ENCODE peak calls at places on chromosomes 5 and 9, in nine cellular contexts. T, R, E, V, A, G, S, W and F are unnamed samples.

GRCh38 chr5:56190500-56190899 is 42.6 kb downstream of the ANKRD55 start:
- DNase-seq in E (peak), W (peak), S (no peak), T (no peak), R (peak), A (peak), V (no peak), G (no peak), F (no peak)

GRCh38 chr9:110444911-110445310 is 107.2 kb upstream of the TXNDC8 start:
- DNase-seq in V (no peak), S (no peak), G (no peak), W (no peak), E (no peak), R (no peak), A (no peak), T (no peak), F (no peak)

GRCh38 chr5:10069781-10070313 is 179.8 kb downstream of the ATPSCKMT start:
- DNase-seq in E (no peak), A (no peak), T (no peak), S (no peak), R (no peak), G (no peak), V (no peak), W (no peak), F (no peak)

GRCh38 chr9:2576631-2577030 is 45.0 kb upstream of the VLDLR start:
- DNase-seq in R (no peak), G (no peak), W (no peak), S (no peak), T (no peak), A (peak), E (no peak), V (no peak), F (no peak)

GRCh38 chr5:150222906-150223305 is 33.0 kb downstream of the SLC6A7 start:
- DNase-seq in S (no peak), T (no peak), E (no peak), A (no peak), R (no peak), G (no peak), W (no peak), V (no peak), F (no peak)

GRCh38 chr9:20321683-20322082 is 300.6 kb downstream of the MLLT3 start:
- DNase-seq in E (no peak), R (peak), T (no peak), G (no peak), A (no peak), V (peak), W (peak), S (no peak), F (peak)

GRCh38 chr5:31530541-31531265 is 1.2 kb downstream of the DROSHA start:
- DNase-seq in S (no peak), R (peak), A (peak), G (no peak), V (no peak), T (no peak), E (no peak), W (no peak), F (no peak)

GRCh38 chr9:134475051-134475790 is 149.0 kb downstream of the RXRA start:
- DNase-seq in T (no peak), V (no peak), G (peak), R (peak), S (peak), A (no peak), W (no peak), E (peak), F (no peak)

GRCh38 chr5:78641060-78641474 is 7.5 kb downstream of the LHFPL2 start:
- DNase-seq in W (no peak), V (no peak), R (no peak), T (no peak), S (no peak), A (no peak), G (no peak), E (no peak), F (no peak)

GRCh38 chr9:114047717-114048116 is 30.4 kb downstream of the AMBP start:
- DNase-seq in S (no peak), A (peak), R (peak), T (no peak), E (no peak), W (no peak), V (no peak), G (no peak), F (no peak)

GRCh38 chr9:136104488-136104800 is 9.4 kb upstream of the NACC2 start:
- DNase-seq in R (no peak), G (no peak), S (no peak), A (no peak), T (no peak), V (no peak), W (no peak), E (no peak), F (no peak)